ENCODE peak calls at places on chromosomes 3 and 15, in eight cellular contexts. X is MCF 10A, S is GM20000, G is omental fat pad, L is vagina, K is nephron progenitor cell, Z is GM23338, A is left ventricle myocardium inferior. H is an unnamed sample.

GRCh38 chr3:120567370-120568197 is 28.6 kb upstream of the NDUFB4 start:
- DNase-seq in X (peak), S (no peak), G (no peak), L (peak), K (no peak), Z (peak), A (no peak), H (no peak)

GRCh38 chr3:194298331-194299227 is 52.5 kb downstream of the CPN2 start:
- DNase-seq in X (no peak), S (no peak), G (no peak), L (no peak), K (no peak), Z (no peak), A (no peak), H (no peak)

GRCh38 chr3:57078366-57079220 is 18.1 kb downstream of the SPATA12 start:
- DNase-seq in X (peak), S (peak), G (no peak), L (no peak), K (peak), Z (peak), A (peak), H (no peak)

GRCh38 chr3:11564577-11565001 is 79.1 kb downstream of the VGLL4 start:
- DNase-seq in X (no peak), S (peak), G (no peak), L (no peak), K (no peak), Z (no peak), A (no peak), H (no peak)

GRCh38 chr3:48240711-48241491 is at the start of gene ZNF589:
- DNase-seq in X (peak), S (peak), G (peak), L (no peak), K (peak), Z (peak), A (peak), H (peak)

GRCh38 chr3:114799789-114800188 is 347.3 kb downstream of the ZBTB20 start:
- DNase-seq in X (no peak), S (no peak), G (no peak), L (no peak), K (no peak), Z (no peak), A (no peak), H (no peak)

GRCh38 chr15:93146196-93146595 is 57.2 kb upstream of the RGMA start:
- DNase-seq in X (no peak), S (no peak), G (no peak), L (no peak), K (no peak), Z (no peak), A (no peak), H (no peak)

GRCh38 chr3:37935290-37935668 is 55.3 kb upstream of the VILL start:
- DNase-seq in X (peak), S (no peak), G (no peak), L (no peak), K (no peak), Z (no peak), A (no peak), H (no peak)

GRCh38 chr15:49860101-49860500 is 239.3 kb downstream of the DTWD1 start:
- DNase-seq in X (no peak), S (no peak), G (no peak), L (no peak), K (no peak), Z (no peak), A (no peak), H (no peak)

GRCh38 chr3:32873491-32874130 is 55.8 kb downstream of the TRIM71 start:
- DNase-seq in X (peak), S (no peak), G (no peak), L (no peak), K (no peak), Z (no peak), A (no peak), H (no peak)

GRCh38 chr3:185401319-185401955 is 38.5 kb downstream of the MAP3K13 start:
- DNase-seq in X (peak), S (no peak), G (no peak), L (no peak), K (peak), Z (no peak), A (no peak), H (no peak)

GRCh38 chr3:16427309-16427965 is 86.1 kb downstream of the RFTN1 start:
- DNase-seq in X (peak), S (no peak), G (no peak), L (no peak), K (no peak), Z (no peak), A (no peak), H (peak)

GRCh38 chr3:188944108-188944507 is 227.7 kb upstream of the TPRG1 start:
- DNase-seq in X (no peak), S (no peak), G (no peak), L (no peak), K (no peak), Z (no peak), A (no peak), H (no peak)

GRCh38 chr15:88174571-88174970 is 82.0 kb downstream of the NTRK3 start:
- DNase-seq in X (no peak), S (no peak), G (no peak), L (no peak), K (no peak), Z (no peak), A (no peak), H (no peak)

GRCh38 chr3:40841131-40841530 is 316.4 kb downstream of the ZNF621 start:
- DNase-seq in X (peak), S (no peak), G (no peak), L (no peak), K (no peak), Z (no peak), A (no peak), H (no peak)

GRCh38 chr3:30989266-30989799 is 94.9 kb upstream of the GADL1 start:
- DNase-seq in X (no peak), S (no peak), G (no peak), L (no peak), K (no peak), Z (no peak), A (no peak), H (no peak)

GRCh38 chr3:170128259-170128976 is 53.1 kb downstream of the PHC3 start:
- DNase-seq in X (peak), S (peak), G (no peak), L (no peak), K (no peak), Z (no peak), A (no peak), H (no peak)

GRCh38 chr15:93449798-93450197 is 360.8 kb upstream of the RGMA start:
- DNase-seq in X (no peak), S (no peak), G (no peak), L (no peak), K (no peak), Z (no peak), A (no peak), H (no peak)

GRCh38 chr3:185537369-185537970 is 14.9 kb downstream of the LIPH start:
- DNase-seq in X (peak), S (peak), G (no peak), L (no peak), K (no peak), Z (peak), A (peak), H (no peak)

GRCh38 chr15:53861792-53862191 is 102.3 kb upstream of the WDR72 start:
- DNase-seq in X (no peak), S (no peak), G (no peak), L (no peak), K (no peak), Z (no peak), A (no peak), H (no peak)

DNA sequence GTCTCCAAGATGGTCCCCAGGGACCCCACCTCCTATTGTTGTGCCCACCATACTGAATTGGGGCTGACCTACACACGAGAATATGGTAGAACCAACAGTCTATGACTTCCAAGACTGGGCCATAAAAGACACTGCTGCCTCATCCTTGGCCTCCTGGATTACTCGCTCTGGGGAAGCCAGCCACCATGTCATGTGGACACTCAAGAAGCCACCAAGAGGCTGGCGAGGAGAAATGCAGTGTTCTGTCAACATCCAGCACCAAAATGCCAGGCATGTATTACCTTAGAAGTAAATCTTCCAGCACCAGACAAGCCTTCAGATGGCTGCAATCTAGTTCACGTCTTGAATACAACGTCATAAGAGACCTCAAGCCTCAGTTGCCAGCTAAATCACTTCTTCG is 17.1 kb upstream of the TPM1 start:
- DNase-seq in X (no peak), S (no peak), G (no peak), L (no peak), K (no peak), Z (peak), A (no peak), H (no peak)
- TF ChIP-seq CTCF in X (no peak), S (no peak), G (no peak), L (no peak), K (no peak), Z (peak), A (no peak), H (no peak)

GRCh38 chr3:136862953-136863352 is 945 bp downstream of the NCK1 start:
- DNase-seq in X (peak), S (no peak), G (no peak), L (no peak), K (no peak), Z (no peak), A (no peak), H (no peak)
- TF ChIP-seq CTCF in X (no peak), S (no peak), G (no peak), L (no peak), K (no peak), Z (no peak), A (no peak), H (no peak)

GRCh38 chr3:85433334-85433733 is 474.5 kb downstream of the CADM2 start:
- DNase-seq in X (no peak), S (no peak), G (no peak), L (no peak), K (no peak), Z (peak), A (no peak), H (no peak)
- TF ChIP-seq CTCF in X (no peak), S (no peak), G (no peak), L (no peak), K (no peak), Z (no peak), A (no peak), H (no peak)

DNA sequence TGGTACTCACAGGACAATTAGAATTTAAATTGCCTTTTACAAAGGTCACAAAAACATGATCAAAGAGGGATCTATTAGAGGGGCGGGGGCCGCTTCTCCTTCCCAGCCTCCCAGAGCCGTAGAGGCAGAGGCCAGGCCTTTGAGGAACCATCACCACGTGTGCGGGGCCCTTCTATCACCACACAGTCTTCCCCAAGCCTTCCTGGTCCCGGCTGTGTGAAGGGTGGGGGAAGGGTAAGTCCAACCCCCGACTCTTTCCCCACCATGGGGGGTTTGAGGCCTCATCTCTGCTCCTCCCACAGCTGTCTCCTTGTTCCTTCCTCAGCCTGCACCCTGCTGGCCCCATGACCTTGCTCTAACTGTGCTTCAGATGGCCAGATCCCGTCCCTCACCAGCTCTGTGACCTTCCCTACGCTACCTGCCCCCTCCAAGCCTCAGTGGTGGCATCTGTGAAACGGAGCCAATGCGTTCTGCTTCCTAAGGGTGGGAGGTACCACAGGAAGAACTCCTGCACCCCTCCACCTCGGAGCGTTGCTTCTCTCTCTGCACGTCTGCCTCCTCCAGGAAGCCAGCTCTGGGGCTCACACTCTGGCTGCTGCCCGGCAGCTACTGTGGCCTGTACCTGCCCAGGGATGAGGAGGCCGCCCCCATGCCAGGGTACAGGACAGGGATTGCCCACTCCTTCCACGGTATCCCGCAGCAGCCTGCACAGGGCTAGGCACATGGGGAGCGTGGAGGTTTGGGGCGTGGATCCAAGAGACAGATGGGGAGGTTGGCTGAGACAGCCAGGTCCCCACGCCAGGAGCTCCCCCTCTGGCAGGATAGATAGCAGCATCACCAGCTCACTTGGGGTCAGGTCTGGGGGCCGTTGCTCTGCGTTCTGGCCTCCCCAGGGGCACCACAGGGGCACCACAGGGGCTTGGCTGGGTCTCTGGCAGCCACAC is 83.8 kb downstream of the LINGO1 start:
- DNase-seq in X (no peak), S (no peak), G (no peak), L (no peak), K (no peak), Z (peak), A (no peak), H (no peak)
- TF ChIP-seq CTCF in X (no peak), S (no peak), G (no peak), L (no peak), K (no peak), Z (peak), A (no peak), H (no peak)

GRCh38 chr15:80785335-80785734 is 6.2 kb downstream of the CEMIP start:
- DNase-seq in X (no peak), S (no peak), G (no peak), L (no peak), K (no peak), Z (no peak), A (no peak), H (no peak)

GRCh38 chr15:80788536-80788935 is 9.4 kb downstream of the CEMIP start:
- DNase-seq in X (no peak), S (no peak), G (no peak), L (no peak), K (no peak), Z (no peak), A (no peak), H (no peak)

GRCh38 chr15:80789296-80789695 is 10.1 kb downstream of the CEMIP start:
- DNase-seq in X (no peak), S (no peak), G (no peak), L (no peak), K (no peak), Z (no peak), A (no peak), H (no peak)

GRCh38 chr15:80785811-80786354 is 6.7 kb downstream of the CEMIP start:
- DNase-seq in X (no peak), S (no peak), G (no peak), L (no peak), K (no peak), Z (no peak), A (no peak), H (no peak)

DNA sequence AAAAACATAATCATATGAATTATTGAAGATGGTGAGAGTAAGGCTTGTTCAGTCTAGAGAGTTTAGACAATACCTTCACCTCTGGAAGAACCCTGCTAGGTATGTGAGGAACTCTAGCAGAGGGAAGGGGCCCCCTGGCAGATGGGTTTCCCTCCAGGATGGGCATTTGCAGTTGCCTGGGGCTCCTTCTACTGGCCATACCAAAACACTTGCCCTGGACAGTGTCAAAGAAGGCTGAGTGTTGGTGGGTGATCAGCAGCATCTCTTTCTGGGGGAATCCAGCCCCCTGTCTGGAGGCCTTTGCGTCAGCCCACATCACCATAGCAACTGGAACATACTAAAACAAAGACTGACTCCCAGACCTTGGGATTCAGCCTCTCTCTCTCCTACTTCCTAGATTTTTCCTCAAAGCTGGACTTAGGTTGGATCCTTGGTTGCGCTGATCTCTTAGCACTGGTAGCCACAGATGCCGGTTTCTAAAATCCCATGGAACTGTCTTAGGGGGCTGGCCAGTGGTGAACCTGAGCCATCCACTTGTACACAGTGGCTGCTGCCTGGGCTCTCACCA is 8.2 kb downstream of the CEMIP start:
- DNase-seq in X (no peak), S (no peak), G (no peak), L (no peak), K (no peak), Z (peak), A (no peak), H (no peak)
- TF ChIP-seq CTCF in X (no peak), S (no peak), G (no peak), L (no peak), K (no peak), Z (peak), A (no peak), H (no peak)

DNA sequence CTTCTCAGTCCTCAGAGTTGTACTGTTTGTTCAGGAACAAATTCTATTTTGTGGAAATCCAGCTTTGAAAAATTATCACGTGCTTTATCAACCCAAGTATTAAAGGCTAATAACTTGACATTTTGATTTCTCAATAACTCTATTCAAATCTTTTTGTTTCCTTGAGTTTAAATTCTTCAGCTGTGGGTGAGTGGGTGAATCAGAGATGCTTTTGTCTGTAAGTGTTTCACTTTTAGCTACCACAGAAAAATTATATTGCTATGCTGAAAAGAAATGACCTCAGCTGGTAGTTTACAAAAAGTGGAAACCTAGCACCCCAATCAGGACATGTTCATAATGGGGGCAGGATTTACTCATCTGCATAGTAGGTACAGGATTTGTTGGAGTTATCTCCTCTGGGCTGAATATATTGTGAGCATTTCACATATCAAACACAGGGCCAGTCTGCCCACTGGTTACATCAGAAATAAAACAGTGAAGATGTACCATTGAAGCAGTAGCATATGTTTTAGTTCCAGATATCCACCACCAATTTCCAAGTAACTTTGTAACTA is 30.5 kb downstream of the MINDY4B start:
- DNase-seq in X (no peak), S (no peak), G (no peak), L (no peak), K (no peak), Z (no peak), A (no peak), H (no peak)
- TF ChIP-seq CTCF in X (no peak), S (no peak), G (no peak), L (no peak), K (no peak), Z (no peak), A (no peak), H (no peak)

GRCh38 chr3:98331329-98331728 is 22.3 kb upstream of the OR5K4 start:
- DNase-seq in X (no peak), S (no peak), G (no peak), L (no peak), K (no peak), Z (no peak), A (no peak), H (no peak)
- TF ChIP-seq CTCF in X (no peak), S (no peak), G (no peak), L (no peak), K (no peak), Z (no peak), A (no peak), H (no peak)

DNA sequence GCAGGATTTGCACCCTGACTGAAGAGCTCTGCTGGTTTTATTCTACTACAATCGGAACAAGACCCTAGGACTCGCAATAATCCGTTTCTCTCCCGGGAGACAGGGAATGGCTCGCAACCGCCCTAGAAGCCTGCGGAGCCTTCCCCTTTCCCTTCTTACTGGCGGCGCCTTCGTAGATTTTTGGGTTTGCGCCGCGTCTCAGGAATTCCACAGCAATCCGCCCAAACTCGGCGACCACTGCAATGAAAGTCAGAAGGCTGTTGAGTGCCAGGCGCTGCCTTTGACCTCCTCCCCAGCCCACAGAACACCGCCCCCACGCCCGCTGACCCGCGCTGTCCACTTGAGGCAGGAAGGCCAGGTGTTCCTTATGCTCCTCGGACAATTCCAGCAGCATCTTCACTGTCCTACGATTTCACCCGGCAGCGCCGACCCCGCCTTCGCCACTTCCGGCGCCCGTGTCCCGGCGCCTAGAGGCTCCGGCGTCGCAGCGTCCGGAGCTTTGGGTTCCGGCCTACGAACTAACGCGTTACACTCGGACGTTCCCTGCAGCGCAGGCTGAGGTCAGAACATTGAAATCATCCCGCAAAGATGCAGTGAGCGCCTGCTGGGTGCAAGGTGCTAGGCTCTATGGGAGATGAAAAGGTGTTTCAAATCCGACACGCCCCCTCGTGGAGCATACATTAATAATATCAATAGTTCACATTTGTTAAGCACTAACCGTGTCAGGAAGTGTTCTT is at the start of gene COMMD2:
- DNase-seq in X (peak), S (peak), G (peak), L (no peak), K (peak), Z (peak), A (peak), H (peak)
- TF ChIP-seq CTCF in X (peak), S (peak), G (no peak), L (no peak), K (no peak), Z (peak), A (peak), H (no peak)

H was measured in ascending aorta.